ENCODE peak calls at places on chromosomes 5 and 9, in five cellular contexts. S is neuronal stem cell, T is NCI-H748 treated with DMSO at 0.1 percent for 48 hours, Q is G401, K is NCI-H1092. X is an unnamed sample.

GRCh38 chr5:142984016-142984415 is 213.8 kb downstream of the ARHGAP26 start:
- DNase-seq in K (no peak), S (no peak), T (no peak), Q (no peak), X (no peak)

GRCh38 chr5:96256795-96257470 is 176.1 kb downstream of the PCSK1 start:
- DNase-seq in Q (no peak), K (no peak), S (no peak), T (no peak), X (peak)

GRCh38 chr9:105030285-105030684 is 102.3 kb upstream of the ABCA1 start:
- DNase-seq in Q (no peak), S (no peak), T (no peak), K (no peak), X (no peak)

GRCh38 chr9:99873531-99873930 is 32.9 kb upstream of the STX17 start:
- DNase-seq in S (no peak), Q (no peak), T (no peak), K (no peak), X (no peak)

GRCh38 chr9:105401651-105402050 is 46.2 kb upstream of the FSD1L start:
- DNase-seq in S (no peak), Q (no peak), K (no peak), T (no peak), X (no peak)

GRCh38 chr5:15740383-15740782 is 240.4 kb downstream of the FBXL7 start:
- DNase-seq in Q (no peak), T (no peak), S (no peak), K (no peak), X (no peak)

GRCh38 chr5:75510836-75511434 is 494 bp downstream of the CERT1 start:
- DNase-seq in Q (no peak), K (peak), T (no peak), S (peak), X (no peak)

GRCh38 chr5:44774279-44774880 is 34.4 kb upstream of the MRPS30 start:
- DNase-seq in K (peak), S (peak), T (peak), Q (peak), X (peak)

GRCh38 chr5:172632346-172633092 is 8.5 kb upstream of the NEURL1B start:
- DNase-seq in K (no peak), Q (no peak), S (no peak), T (no peak), X (no peak)

GRCh38 chr5:2017540-2018389 is 135.0 kb upstream of the IRX4 start:
- DNase-seq in S (peak), K (no peak), T (peak), Q (no peak), X (no peak)

GRCh38 chr5:82447913-82448312 is 169.8 kb upstream of the RPS23 start:
- DNase-seq in S (no peak), T (no peak), Q (no peak), K (no peak), X (no peak)

GRCh38 chr9:134589748-134590147 is 51.9 kb upstream of the COL5A1 start:
- DNase-seq in S (no peak), T (no peak), K (no peak), Q (no peak), X (no peak)

GRCh38 chr9:108241384-108241783 is 614.4 kb downstream of the ACTL7B start:
- DNase-seq in T (no peak), S (peak), Q (no peak), K (no peak), X (no peak)

GRCh38 chr5:39479537-39479936 is 54.8 kb upstream of the DAB2 start:
- DNase-seq in K (no peak), Q (no peak), S (no peak), T (no peak), X (no peak)

GRCh38 chr9:127535834-127536233 is 76.2 kb upstream of the STXBP1 start:
- DNase-seq in K (no peak), S (no peak), T (no peak), Q (no peak), X (no peak)

GRCh38 chr9:21616082-21616778 is 134.1 kb upstream of the IFNE start:
- DNase-seq in K (no peak), Q (no peak), S (no peak), T (no peak), X (no peak)

GRCh38 chr5:82018462-82018861 is 46.6 kb downstream of the ATG10 start:
- DNase-seq in K (peak), S (peak), T (no peak), Q (peak), X (no peak)

GRCh38 chr9:91844170-91844569 is 105.9 kb downstream of the ROR2 start:
- DNase-seq in Q (no peak), T (no peak), S (no peak), K (no peak), X (no peak)

GRCh38 chr9:109238677-109239076 is 71.6 kb upstream of the FRRS1L start:
- DNase-seq in T (no peak), S (no peak), K (no peak), Q (no peak), X (no peak)

GRCh38 chr5:139744471-139745120 is 51.0 kb upstream of the PSD2 start:
- DNase-seq in S (no peak), T (no peak), K (no peak), Q (peak), X (no peak)

GRCh38 chr5:55597014-55597981 is 62.5 kb upstream of the PLPP1 start:
- DNase-seq in Q (no peak), K (no peak), T (no peak), S (no peak), X (no peak)

GRCh38 chr5:170522211-170523128 is 18.6 kb downstream of the KCNIP1 start:
- DNase-seq in K (peak), T (no peak), S (no peak), Q (peak), X (no peak)

GRCh38 chr5:133366966-133367365 is 245.4 kb downstream of the FSTL4 start:
- DNase-seq in T (no peak), Q (no peak), K (no peak), S (no peak), X (no peak)

GRCh38 chr9:121784706-121785426 is 133.4 kb downstream of the DAB2IP start:
- DNase-seq in K (no peak), Q (peak), T (no peak), S (no peak), X (no peak)

GRCh38 chr5:14720236-14720923 is 55.9 kb downstream of the OTULIN start:
- DNase-seq in Q (no peak), T (no peak), S (no peak), K (no peak), X (no peak)

GRCh38 chr5:69525490-69525889 is 32.9 kb downstream of the OCLN start:
- DNase-seq in Q (no peak), K (no peak), S (no peak), T (no peak), X (no peak)

GRCh38 chr9:134886413-134886913 is 5.9 kb downstream of the FCN2 start:
- DNase-seq in K (no peak), T (no peak), S (no peak), Q (no peak), X (no peak)

GRCh38 chr9:128411373-128412119 is 9.1 kb upstream of the CERCAM start:
- DNase-seq in T (no peak), Q (no peak), K (no peak), S (no peak), X (no peak)

GRCh38 chr5:55220433-55221185 is 6.5 kb downstream of the MCIDAS start:
- DNase-seq in S (no peak), K (no peak), T (no peak), Q (peak), X (no peak)

GRCh38 chr9:137446851-137447471 is 5.8 kb upstream of the ENTPD8 start:
- DNase-seq in T (no peak), Q (no peak), S (no peak), K (no peak), X (no peak)

GRCh38 chr5:113256671-113257452 is 177.9 kb downstream of the TSSK1B start:
- DNase-seq in K (no peak), Q (no peak), T (no peak), S (no peak), X (no peak)

GRCh38 chr5:945691-946541 is 53.2 kb downstream of the TRIP13 start:
- DNase-seq in S (no peak), Q (peak), T (peak), K (peak), X (no peak)

GRCh38 chr5:109550077-109550476 is 139.7 kb upstream of the MAN2A1 start:
- DNase-seq in Q (no peak), S (no peak), K (no peak), T (no peak), X (no peak)

GRCh38 chr9:70085241-70085640 is 41.6 kb downstream of the MAMDC2 start:
- DNase-seq in Q (no peak), K (no peak), S (peak), T (no peak), X (no peak)

GRCh38 chr5:149780043-149780737 is 50.1 kb downstream of the PPARGC1B start:
- DNase-seq in S (no peak), Q (peak), K (no peak), T (no peak), X (no peak)